ENCODE peak calls at places on chromosomes 11 and 22, in six cellular contexts. One of them, this sample, is unnamed.

GRCh38 chr11:18727499-18728236 is 1.7 kb upstream of the IGSF22 start:
- DNase-seq in H54: peak; percentile 60
- DNase-seq in activated gamma-delta T cell treated with Interleukin-2 at 50 U/mL for 16 hours: peak; percentile 39
- DNase-seq in NAMALWA: peak; percentile 78
- DNase-seq in T-helper 1 cell: peak; percentile 23
- DNase-seq in esophagus squamous epithelium: no peak
- DNase-seq in this sample: peak; percentile 43

GRCh38 chr11:12441081-12441801 is 63.9 kb downstream of the PARVA start:
- DNase-seq in H54: no peak
- DNase-seq in activated gamma-delta T cell treated with Interleukin-2 at 50 U/mL for 16 hours: no peak
- DNase-seq in NAMALWA: no peak
- DNase-seq in T-helper 1 cell: no peak
- DNase-seq in esophagus squamous epithelium: no peak
- DNase-seq in this sample: no peak

GRCh38 chr22:48825802-48826520 is 1001.7 kb downstream of the BRD1 start:
- DNase-seq in H54: no peak
- DNase-seq in activated gamma-delta T cell treated with Interleukin-2 at 50 U/mL for 16 hours: no peak
- DNase-seq in NAMALWA: no peak
- DNase-seq in T-helper 1 cell: no peak
- DNase-seq in esophagus squamous epithelium: no peak
- DNase-seq in this sample: no peak

GRCh38 chr11:131534031-131534430 is 163.6 kb downstream of the NTM start:
- DNase-seq in H54: no peak
- DNase-seq in activated gamma-delta T cell treated with Interleukin-2 at 50 U/mL for 16 hours: no peak
- DNase-seq in NAMALWA: no peak
- DNase-seq in T-helper 1 cell: no peak
- DNase-seq in esophagus squamous epithelium: no peak
- DNase-seq in this sample: no peak

GRCh38 chr22:43867839-43868652 is 5.7 kb upstream of the SULT4A1 start:
- DNase-seq in H54: peak; percentile 44
- DNase-seq in activated gamma-delta T cell treated with Interleukin-2 at 50 U/mL for 16 hours: peak; percentile 23
- DNase-seq in NAMALWA: peak; percentile 36
- DNase-seq in T-helper 1 cell: no peak
- DNase-seq in esophagus squamous epithelium: no peak
- DNase-seq in this sample: peak; percentile 7

GRCh38 chr11:94768602-94769511 is 701 bp downstream of the AMOTL1 start:
- DNase-seq in H54: no peak
- DNase-seq in activated gamma-delta T cell treated with Interleukin-2 at 50 U/mL for 16 hours: peak; percentile 4
- DNase-seq in NAMALWA: peak; percentile 50
- DNase-seq in T-helper 1 cell: no peak
- DNase-seq in esophagus squamous epithelium: no peak
- DNase-seq in this sample: no peak

GRCh38 chr22:20441631-20442484 is 4.2 kb upstream of the SCARF2 start:
- DNase-seq in H54: no peak
- DNase-seq in activated gamma-delta T cell treated with Interleukin-2 at 50 U/mL for 16 hours: no peak
- DNase-seq in NAMALWA: no peak
- DNase-seq in T-helper 1 cell: no peak
- DNase-seq in esophagus squamous epithelium: no peak
- DNase-seq in this sample: no peak

GRCh38 chr11:48063424-48063978 is 83.1 kb downstream of the PTPRJ start:
- DNase-seq in H54: peak; percentile 60
- DNase-seq in activated gamma-delta T cell treated with Interleukin-2 at 50 U/mL for 16 hours: no peak
- DNase-seq in NAMALWA: no peak
- DNase-seq in T-helper 1 cell: no peak
- DNase-seq in esophagus squamous epithelium: no peak
- DNase-seq in this sample: no peak

GRCh38 chr11:16204261-16204660 is 152.1 kb downstream of the SOX6 start:
- DNase-seq in H54: no peak
- DNase-seq in activated gamma-delta T cell treated with Interleukin-2 at 50 U/mL for 16 hours: no peak
- DNase-seq in NAMALWA: no peak
- DNase-seq in T-helper 1 cell: no peak
- DNase-seq in esophagus squamous epithelium: no peak
- DNase-seq in this sample: no peak

GRCh38 chr11:66315498-66315885 is 1.4 kb downstream of the CD248 start:
- DNase-seq in H54: no peak
- DNase-seq in activated gamma-delta T cell treated with Interleukin-2 at 50 U/mL for 16 hours: no peak
- DNase-seq in NAMALWA: no peak
- DNase-seq in T-helper 1 cell: no peak
- DNase-seq in esophagus squamous epithelium: no peak
- DNase-seq in this sample: no peak

GRCh38 chr11:27100534-27100933 is 59.9 kb downstream of the BBOX1 start:
- DNase-seq in H54: no peak
- DNase-seq in activated gamma-delta T cell treated with Interleukin-2 at 50 U/mL for 16 hours: no peak
- DNase-seq in NAMALWA: no peak
- DNase-seq in T-helper 1 cell: no peak
- DNase-seq in esophagus squamous epithelium: no peak
- DNase-seq in this sample: no peak